ENCODE peak calls at places on chromosomes 5 and 9, in ten cellular contexts. One of them, this sample, is unnamed.

GRCh38 chr5:153321478-153321877 is 169.0 kb upstream of the GRIA1 start:
- DNase-seq in left ventricle myocardium inferior: no peak
- DNase-seq in ovary: no peak
- DNase-seq in GM23248: no peak
- DNase-seq in CD8-positive, alpha-beta memory T cell: no peak
- DNase-seq in GM23338: no peak
- DNase-seq in transverse colon: no peak
- DNase-seq in Peyer's patch: no peak
- DNase-seq in K562: no peak
- DNase-seq in HCT116: no peak
- DNase-seq in this sample: no peak

GRCh38 chr9:99868845-99869244 is 37.6 kb upstream of the STX17 start:
- DNase-seq in K562: no peak
- DNase-seq in left ventricle myocardium inferior: no peak
- DNase-seq in Peyer's patch: no peak
- DNase-seq in GM23248: peak; percentile 31
- DNase-seq in transverse colon: no peak
- DNase-seq in ovary: no peak
- DNase-seq in HCT116: no peak
- DNase-seq in GM23338: no peak
- DNase-seq in CD8-positive, alpha-beta memory T cell: no peak
- DNase-seq in this sample: peak; percentile 44

GRCh38 chr5:16616536-16617271 is at the start of gene RETREG1:
- DNase-seq in transverse colon: peak; percentile 77
- DNase-seq in K562: no peak
- DNase-seq in ovary: peak; percentile 66
- DNase-seq in Peyer's patch: peak; percentile 79
- DNase-seq in GM23248: peak; percentile 51
- DNase-seq in HCT116: peak; percentile 15
- DNase-seq in GM23338: peak; percentile 69
- DNase-seq in CD8-positive, alpha-beta memory T cell: peak; percentile 79
- DNase-seq in left ventricle myocardium inferior: peak; percentile 68
- DNase-seq in this sample: no peak

GRCh38 chr9:10704720-10705119 is 91.9 kb upstream of the PTPRD start:
- DNase-seq in left ventricle myocardium inferior: no peak
- DNase-seq in HCT116: no peak
- DNase-seq in GM23248: no peak
- DNase-seq in GM23338: peak; percentile 12
- DNase-seq in ovary: no peak
- DNase-seq in K562: no peak
- DNase-seq in Peyer's patch: no peak
- DNase-seq in CD8-positive, alpha-beta memory T cell: no peak
- DNase-seq in transverse colon: no peak
- DNase-seq in this sample: no peak

GRCh38 chr5:40568548-40568947 is 111.2 kb upstream of the PTGER4 start:
- DNase-seq in GM23338: no peak
- DNase-seq in K562: no peak
- DNase-seq in CD8-positive, alpha-beta memory T cell: no peak
- DNase-seq in ovary: no peak
- DNase-seq in HCT116: no peak
- DNase-seq in GM23248: no peak
- DNase-seq in left ventricle myocardium inferior: no peak
- DNase-seq in Peyer's patch: no peak
- DNase-seq in transverse colon: no peak
- DNase-seq in this sample: no peak

GRCh38 chr5:8981496-8981895 is 564.4 kb downstream of the SEMA5A start:
- DNase-seq in left ventricle myocardium inferior: no peak
- DNase-seq in K562: no peak
- DNase-seq in GM23338: no peak
- DNase-seq in transverse colon: no peak
- DNase-seq in Peyer's patch: no peak
- DNase-seq in HCT116: no peak
- DNase-seq in CD8-positive, alpha-beta memory T cell: no peak
- DNase-seq in ovary: no peak
- DNase-seq in GM23248: peak; percentile 41
- DNase-seq in this sample: no peak

GRCh38 chr5:68711311-68712200 is 382.3 kb upstream of the SLC30A5 start:
- DNase-seq in K562: no peak
- DNase-seq in GM23248: no peak
- DNase-seq in HCT116: no peak
- DNase-seq in GM23338: no peak
- DNase-seq in left ventricle myocardium inferior: no peak
- DNase-seq in ovary: no peak
- DNase-seq in Peyer's patch: no peak
- DNase-seq in CD8-positive, alpha-beta memory T cell: no peak
- DNase-seq in transverse colon: no peak
- DNase-seq in this sample: peak; percentile 72

GRCh38 chr5:78720234-78720985 is 71.8 kb upstream of the LHFPL2 start:
- DNase-seq in CD8-positive, alpha-beta memory T cell: no peak
- DNase-seq in transverse colon: peak; percentile 33
- DNase-seq in GM23338: no peak
- DNase-seq in HCT116: no peak
- DNase-seq in Peyer's patch: no peak
- DNase-seq in left ventricle myocardium inferior: no peak
- DNase-seq in K562: no peak
- DNase-seq in ovary: no peak
- DNase-seq in GM23248: no peak
- DNase-seq in this sample: no peak

GRCh38 chr9:76137941-76138340 is 247.5 kb downstream of the PCSK5 start:
- DNase-seq in GM23338: no peak
- DNase-seq in ovary: no peak
- DNase-seq in left ventricle myocardium inferior: no peak
- DNase-seq in HCT116: no peak
- DNase-seq in CD8-positive, alpha-beta memory T cell: no peak
- DNase-seq in transverse colon: no peak
- DNase-seq in K562: no peak
- DNase-seq in GM23248: no peak
- DNase-seq in Peyer's patch: no peak
- DNase-seq in this sample: no peak

GRCh38 chr5:1172670-1173404 is 28.6 kb upstream of the SLC6A19 start:
- DNase-seq in ovary: no peak
- DNase-seq in GM23338: no peak
- DNase-seq in Peyer's patch: no peak
- DNase-seq in GM23248: peak; percentile 17
- DNase-seq in HCT116: no peak
- DNase-seq in left ventricle myocardium inferior: no peak
- DNase-seq in K562: peak; percentile 31
- DNase-seq in transverse colon: no peak
- DNase-seq in CD8-positive, alpha-beta memory T cell: no peak
- DNase-seq in this sample: no peak

GRCh38 chr5:111694183-111694582 is 62.8 kb downstream of the NREP start:
- DNase-seq in GM23248: peak; percentile 91
- DNase-seq in transverse colon: no peak
- DNase-seq in K562: no peak
- DNase-seq in HCT116: no peak
- DNase-seq in GM23338: no peak
- DNase-seq in ovary: no peak
- DNase-seq in Peyer's patch: no peak
- DNase-seq in CD8-positive, alpha-beta memory T cell: no peak
- DNase-seq in left ventricle myocardium inferior: no peak
- DNase-seq in this sample: no peak

GRCh38 chr5:134577022-134577795 is 51.7 kb downstream of the JADE2 start:
- DNase-seq in transverse colon: no peak
- DNase-seq in GM23248: peak; percentile 89
- DNase-seq in ovary: no peak
- DNase-seq in Peyer's patch: no peak
- DNase-seq in HCT116: no peak
- DNase-seq in left ventricle myocardium inferior: no peak
- DNase-seq in K562: peak; percentile 12
- DNase-seq in GM23338: no peak
- DNase-seq in CD8-positive, alpha-beta memory T cell: no peak
- DNase-seq in this sample: no peak

GRCh38 chr9:131618785-131619184 is 73.5 kb downstream of the PRRT1B start:
- DNase-seq in Peyer's patch: no peak
- DNase-seq in ovary: no peak
- DNase-seq in K562: no peak
- DNase-seq in CD8-positive, alpha-beta memory T cell: no peak
- DNase-seq in transverse colon: no peak
- DNase-seq in left ventricle myocardium inferior: no peak
- DNase-seq in GM23248: no peak
- DNase-seq in HCT116: no peak
- DNase-seq in GM23338: no peak
- DNase-seq in this sample: no peak

GRCh38 chr9:125296843-125297372 is 35.3 kb downstream of the GAPVD1 start:
- DNase-seq in CD8-positive, alpha-beta memory T cell: no peak
- DNase-seq in Peyer's patch: no peak
- DNase-seq in transverse colon: no peak
- DNase-seq in ovary: no peak
- DNase-seq in K562: no peak
- DNase-seq in GM23248: no peak
- DNase-seq in HCT116: no peak
- DNase-seq in GM23338: no peak
- DNase-seq in left ventricle myocardium inferior: no peak
- DNase-seq in this sample: no peak

GRCh38 chr9:16171851-16172250 is 619.0 kb downstream of the CCDC171 start:
- DNase-seq in transverse colon: no peak
- DNase-seq in GM23338: no peak
- DNase-seq in K562: no peak
- DNase-seq in left ventricle myocardium inferior: no peak
- DNase-seq in GM23248: no peak
- DNase-seq in ovary: no peak
- DNase-seq in HCT116: no peak
- DNase-seq in Peyer's patch: no peak
- DNase-seq in CD8-positive, alpha-beta memory T cell: no peak
- DNase-seq in this sample: no peak

GRCh38 chr5:71586941-71587708 is at the start of gene MCCC2:
- DNase-seq in CD8-positive, alpha-beta memory T cell: peak; percentile 97
- DNase-seq in transverse colon: peak; percentile 98
- DNase-seq in GM23248: peak; percentile 99
- DNase-seq in HCT116: peak; percentile 83
- DNase-seq in GM23338: peak; percentile 99
- DNase-seq in ovary: peak; percentile 96
- DNase-seq in K562: peak; percentile 99
- DNase-seq in left ventricle myocardium inferior: peak; percentile 98
- DNase-seq in Peyer's patch: peak; percentile 99
- DNase-seq in this sample: peak; percentile 89

GRCh38 chr5:20020235-20020634 is 32.2 kb upstream of the CDH18 start:
- DNase-seq in GM23338: peak; percentile 35
- DNase-seq in CD8-positive, alpha-beta memory T cell: no peak
- DNase-seq in transverse colon: no peak
- DNase-seq in GM23248: no peak
- DNase-seq in left ventricle myocardium inferior: no peak
- DNase-seq in HCT116: no peak
- DNase-seq in Peyer's patch: no peak
- DNase-seq in ovary: no peak
- DNase-seq in K562: no peak
- DNase-seq in this sample: no peak

GRCh38 chr5:1294839-1295649 is at the start of gene TERT:
- DNase-seq in GM23338: peak; percentile 83
- DNase-seq in left ventricle myocardium inferior: no peak
- DNase-seq in GM23248: no peak
- DNase-seq in Peyer's patch: peak; percentile 66
- DNase-seq in K562: peak; percentile 71
- DNase-seq in ovary: no peak
- DNase-seq in CD8-positive, alpha-beta memory T cell: peak; percentile 30
- DNase-seq in transverse colon: peak; percentile 73
- DNase-seq in HCT116: no peak
- DNase-seq in this sample: no peak

GRCh38 chr9:26656003-26656940 is 236.3 kb downstream of the CAAP1 start:
- DNase-seq in CD8-positive, alpha-beta memory T cell: no peak
- DNase-seq in ovary: no peak
- DNase-seq in HCT116: peak; percentile 10
- DNase-seq in K562: peak; percentile 4
- DNase-seq in GM23248: peak; percentile 49
- DNase-seq in GM23338: peak; percentile 78
- DNase-seq in Peyer's patch: no peak
- DNase-seq in left ventricle myocardium inferior: no peak
- DNase-seq in transverse colon: no peak
- DNase-seq in this sample: no peak

GRCh38 chr5:132434391-132434790 is 56.2 kb downstream of the IRF1 start:
- DNase-seq in Peyer's patch: no peak
- DNase-seq in CD8-positive, alpha-beta memory T cell: no peak
- DNase-seq in GM23338: no peak
- DNase-seq in ovary: no peak
- DNase-seq in GM23248: no peak
- DNase-seq in HCT116: no peak
- DNase-seq in left ventricle myocardium inferior: no peak
- DNase-seq in K562: no peak
- DNase-seq in transverse colon: peak; percentile 6
- DNase-seq in this sample: no peak
- H3K4me1 ChIP-seq in Peyer's patch: peaks cover 36% of the 10 kb centered on the region
- H3K4me1 ChIP-seq in CD8-positive, alpha-beta memory T cell: peaks cover 95% of the 10 kb centered on the region
- H3K4me1 ChIP-seq in GM23338: peaks cover 3% of the 10 kb centered on the region
- H3K4me1 ChIP-seq in ovary: peaks cover 26% of the 10 kb centered on the region
- H3K4me1 ChIP-seq in GM23248: peaks cover 28% of the 10 kb centered on the region
- H3K4me1 ChIP-seq in HCT116: peaks cover 24% of the 10 kb centered on the region
- H3K4me1 ChIP-seq in left ventricle myocardium inferior: peaks cover 99% of the 10 kb centered on the region
- H3K4me1 ChIP-seq in K562: peaks cover 34% of the 10 kb centered on the region
- H3K4me1 ChIP-seq in transverse colon: peaks cover 65% of the 10 kb centered on the region
- H3K4me1 ChIP-seq in this sample: peaks cover 42% of the 10 kb centered on the region

GRCh38 chr9:117461386-117461785 is 46.5 kb upstream of the ASTN2 start:
- DNase-seq in GM23338: no peak
- DNase-seq in K562: no peak
- DNase-seq in CD8-positive, alpha-beta memory T cell: no peak
- DNase-seq in left ventricle myocardium inferior: no peak
- DNase-seq in Peyer's patch: no peak
- DNase-seq in ovary: no peak
- DNase-seq in HCT116: no peak
- DNase-seq in GM23248: no peak
- DNase-seq in transverse colon: no peak
- DNase-seq in this sample: no peak
- H3K4me1 ChIP-seq in GM23338: no peaks in the 10 kb centered on the region
- H3K4me1 ChIP-seq in K562: no peaks in the 10 kb centered on the region
- H3K4me1 ChIP-seq in CD8-positive, alpha-beta memory T cell: no peaks in the 10 kb centered on the region
- H3K4me1 ChIP-seq in left ventricle myocardium inferior: no peaks in the 10 kb centered on the region
- H3K4me1 ChIP-seq in Peyer's patch: no peaks in the 10 kb centered on the region
- H3K4me1 ChIP-seq in ovary: no peaks in the 10 kb centered on the region
- H3K4me1 ChIP-seq in HCT116: no peaks in the 10 kb centered on the region
- H3K4me1 ChIP-seq in GM23248: no peaks in the 10 kb centered on the region
- H3K4me1 ChIP-seq in transverse colon: no peaks in the 10 kb centered on the region
- H3K4me1 ChIP-seq in this sample: no peaks in the 10 kb centered on the region

DNA sequence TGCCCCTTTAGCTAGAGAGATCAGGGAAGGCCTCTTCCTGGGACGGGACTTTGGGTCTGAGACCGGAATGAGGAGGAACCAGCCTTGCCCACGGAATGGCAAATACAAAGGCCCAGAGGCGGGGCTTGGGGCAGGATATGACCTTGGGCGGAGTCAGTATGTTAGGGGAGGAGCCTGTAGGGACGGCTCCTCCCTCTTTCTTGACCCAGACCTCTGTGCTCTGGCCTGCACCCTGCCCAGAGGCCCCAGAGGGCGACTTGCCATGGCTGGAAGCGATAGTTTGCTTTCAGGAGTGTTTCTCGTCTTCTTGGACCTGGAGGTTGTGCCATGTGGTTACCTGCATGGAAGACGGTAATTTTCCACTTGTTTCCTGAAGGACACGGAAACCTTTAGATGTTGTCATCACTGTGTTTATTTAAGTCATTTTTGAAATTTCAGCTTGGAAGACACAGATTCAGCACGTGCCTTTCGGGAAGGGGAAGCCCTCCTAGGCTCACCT is 85.6 kb downstream of the DAB2IP start:
- DNase-seq in GM23338: peak; percentile 88
- DNase-seq in ovary: peak; percentile 72
- DNase-seq in K562: peak; percentile 34
- DNase-seq in GM23248: peak; percentile 33
- DNase-seq in transverse colon: peak; percentile 89
- DNase-seq in HCT116: no peak
- DNase-seq in CD8-positive, alpha-beta memory T cell: no peak
- DNase-seq in Peyer's patch: peak; percentile 91
- DNase-seq in left ventricle myocardium inferior: peak; percentile 44
- DNase-seq in this sample: no peak
- H3K4me1 ChIP-seq in GM23338: peaks cover 47% of the 10 kb centered on the region
- H3K4me1 ChIP-seq in ovary: peaks cover 46% of the 10 kb centered on the region
- H3K4me1 ChIP-seq in K562: no peaks in the 10 kb centered on the region
- H3K4me1 ChIP-seq in GM23248: peaks cover 31% of the 10 kb centered on the region
- H3K4me1 ChIP-seq in transverse colon: peaks cover 65% of the 10 kb centered on the region
- H3K4me1 ChIP-seq in HCT116: peaks cover 56% of the 10 kb centered on the region
- H3K4me1 ChIP-seq in CD8-positive, alpha-beta memory T cell: peaks cover 14% of the 10 kb centered on the region
- H3K4me1 ChIP-seq in Peyer's patch: no peaks in the 10 kb centered on the region
- H3K4me1 ChIP-seq in left ventricle myocardium inferior: peaks cover 95% of the 10 kb centered on the region
- H3K4me1 ChIP-seq in this sample: peaks cover 11% of the 10 kb centered on the region

GRCh38 chr5:82623094-82623514 is 344.9 kb upstream of the RPS23 start:
- DNase-seq in GM23338: no peak
- DNase-seq in HCT116: no peak
- DNase-seq in left ventricle myocardium inferior: no peak
- DNase-seq in CD8-positive, alpha-beta memory T cell: no peak
- DNase-seq in ovary: no peak
- DNase-seq in K562: no peak
- DNase-seq in GM23248: no peak
- DNase-seq in Peyer's patch: no peak
- DNase-seq in transverse colon: peak; percentile 20
- DNase-seq in this sample: no peak
- H3K4me1 ChIP-seq in GM23338: no peaks in the 10 kb centered on the region
- H3K4me1 ChIP-seq in HCT116: no peaks in the 10 kb centered on the region
- H3K4me1 ChIP-seq in left ventricle myocardium inferior: no peaks in the 10 kb centered on the region
- H3K4me1 ChIP-seq in CD8-positive, alpha-beta memory T cell: no peaks in the 10 kb centered on the region
- H3K4me1 ChIP-seq in ovary: no peaks in the 10 kb centered on the region
- H3K4me1 ChIP-seq in K562: no peaks in the 10 kb centered on the region
- H3K4me1 ChIP-seq in GM23248: no peaks in the 10 kb centered on the region
- H3K4me1 ChIP-seq in Peyer's patch: no peaks in the 10 kb centered on the region
- H3K4me1 ChIP-seq in transverse colon: no peaks in the 10 kb centered on the region
- H3K4me1 ChIP-seq in this sample: no peaks in the 10 kb centered on the region

This sample was measured in GM12878.